ENCODE peak calls at places on chromosomes 7 and 10, in six cellular contexts. T, H, Q, I, X and F are unnamed samples.

GRCh38 chr10:62248465-62248864 is 20.2 kb downstream of the RTKN2 start:
- DNase-seq in T (no peak), X (peak; percentile 41), H (no peak), Q (no peak), I (no peak), F (no peak)

GRCh38 chr10:4607681-4608080 is 218.3 kb upstream of the AKR1E2 start:
- DNase-seq in X (no peak), T (no peak), I (peak; percentile 33), H (no peak), Q (no peak), F (no peak)

GRCh38 chr7:85234746-85235145 is 47.9 kb upstream of the SEMA3D start:
- DNase-seq in T (no peak), H (no peak), Q (no peak), X (no peak), I (no peak), F (no peak)

GRCh38 chr10:106278385-106278784 is 886.1 kb downstream of the SORCS1 start:
- DNase-seq in Q (no peak), T (no peak), X (no peak), H (no peak), I (no peak), F (no peak)

GRCh38 chr7:89223906-89224395 is 428.4 kb upstream of the TEX47 start:
- DNase-seq in Q (no peak), T (no peak), X (no peak), H (no peak), I (no peak), F (no peak)

GRCh38 chr10:123301077-123301875 is 147.1 kb downstream of the BUB3 start:
- DNase-seq in T (no peak), I (peak; percentile 59), X (peak; percentile 96), H (peak; percentile 49), Q (no peak), F (no peak)

GRCh38 chr10:45219416-45219815 is 96.0 kb downstream of the OR13A1 start:
- DNase-seq in H (no peak), I (peak; percentile 10), Q (no peak), X (no peak), T (no peak), F (no peak)

GRCh38 chr10:55476129-55476528 is 675.1 kb upstream of the PCDH15 start:
- DNase-seq in X (no peak), H (no peak), I (no peak), Q (no peak), T (no peak), F (no peak)